ENCODE peak calls at places on chromosomes 6 and 20, in seven cellular contexts. One of them, this sample, is unnamed.

GRCh38 chr20:58891076-58891685 is 38.7 kb downstream of the GNAS start:
- DNase-seq in GM13976: peak
- DNase-seq in GM06990: peak
- DNase-seq in left lung: peak
- DNase-seq in WTC11: peak
- DNase-seq in lung: peak
- DNase-seq in NB4: peak
- DNase-seq in this sample: peak

GRCh38 chr6:3208775-3209113 is 18.7 kb downstream of the TUBB2B start:
- DNase-seq in left lung: no peak
- DNase-seq in lung: no peak
- DNase-seq in NB4: no peak
- DNase-seq in GM13976: no peak
- DNase-seq in GM06990: no peak
- DNase-seq in WTC11: no peak
- DNase-seq in this sample: no peak

GRCh38 chr20:4973330-4974097 is 27.8 kb downstream of the SLC23A2 start:
- DNase-seq in NB4: peak
- DNase-seq in lung: peak
- DNase-seq in left lung: no peak
- DNase-seq in GM06990: peak
- DNase-seq in WTC11: no peak
- DNase-seq in GM13976: peak
- DNase-seq in this sample: no peak

GRCh38 chr20:14599613-14600012 is 262.2 kb upstream of the FLRT3 start:
- DNase-seq in NB4: no peak
- DNase-seq in lung: no peak
- DNase-seq in WTC11: no peak
- DNase-seq in GM13976: no peak
- DNase-seq in GM06990: no peak
- DNase-seq in left lung: no peak
- DNase-seq in this sample: no peak

GRCh38 chr6:148855744-148856143 is 108.9 kb downstream of the UST start:
- DNase-seq in GM06990: no peak
- DNase-seq in lung: no peak
- DNase-seq in WTC11: no peak
- DNase-seq in GM13976: no peak
- DNase-seq in NB4: no peak
- DNase-seq in left lung: no peak
- DNase-seq in this sample: no peak

GRCh38 chr6:36387440-36388303 is at the start of gene ETV7:
- DNase-seq in GM06990: peak
- DNase-seq in left lung: peak
- DNase-seq in lung: peak
- DNase-seq in NB4: peak
- DNase-seq in GM13976: peak
- DNase-seq in WTC11: peak
- DNase-seq in this sample: no peak

GRCh38 chr20:59145926-59146800 is 17.5 kb upstream of the ZNF831 start:
- DNase-seq in GM06990: no peak
- DNase-seq in NB4: no peak
- DNase-seq in WTC11: no peak
- DNase-seq in left lung: no peak
- DNase-seq in lung: no peak
- DNase-seq in GM13976: peak
- DNase-seq in this sample: no peak

GRCh38 chr6:2715737-2716136 is 35.0 kb downstream of the MYLK4 start:
- DNase-seq in NB4: no peak
- DNase-seq in GM06990: no peak
- DNase-seq in GM13976: no peak
- DNase-seq in WTC11: no peak
- DNase-seq in left lung: no peak
- DNase-seq in lung: no peak
- DNase-seq in this sample: no peak

GRCh38 chr6:40999498-41000070 is 39.4 kb downstream of the UNC5CL start:
- DNase-seq in GM13976: peak
- DNase-seq in GM06990: no peak
- DNase-seq in WTC11: peak
- DNase-seq in NB4: peak
- DNase-seq in left lung: peak
- DNase-seq in lung: peak
- DNase-seq in this sample: peak

GRCh38 chr6:41707565-41708200 is 27.7 kb downstream of the TFEB start:
- DNase-seq in GM13976: no peak
- DNase-seq in lung: no peak
- DNase-seq in left lung: peak
- DNase-seq in GM06990: peak
- DNase-seq in NB4: peak
- DNase-seq in WTC11: no peak
- DNase-seq in this sample: no peak

GRCh38 chr6:151379933-151380847 is 11.2 kb downstream of the ZBTB2 start:
- DNase-seq in GM13976: peak
- DNase-seq in NB4: no peak
- DNase-seq in WTC11: no peak
- DNase-seq in GM06990: peak
- DNase-seq in lung: no peak
- DNase-seq in left lung: no peak
- DNase-seq in this sample: no peak

GRCh38 chr20:19968488-19969073 is 48.6 kb upstream of the NAA20 start:
- DNase-seq in GM06990: no peak
- DNase-seq in lung: no peak
- DNase-seq in NB4: no peak
- DNase-seq in WTC11: no peak
- DNase-seq in left lung: no peak
- DNase-seq in GM13976: no peak
- DNase-seq in this sample: no peak

GRCh38 chr20:19964289-19965263 is 52.6 kb upstream of the NAA20 start:
- DNase-seq in GM06990: no peak
- DNase-seq in GM13976: no peak
- DNase-seq in left lung: no peak
- DNase-seq in NB4: peak
- DNase-seq in lung: peak
- DNase-seq in WTC11: no peak
- DNase-seq in this sample: no peak

GRCh38 chr20:19967441-19967840 is 49.7 kb upstream of the NAA20 start:
- DNase-seq in WTC11: no peak
- DNase-seq in lung: no peak
- DNase-seq in GM06990: no peak
- DNase-seq in left lung: no peak
- DNase-seq in GM13976: no peak
- DNase-seq in NB4: no peak
- DNase-seq in this sample: no peak

GRCh38 chr20:19969106-19969505 is 48.1 kb upstream of the NAA20 start:
- DNase-seq in GM13976: no peak
- DNase-seq in left lung: no peak
- DNase-seq in WTC11: no peak
- DNase-seq in lung: no peak
- DNase-seq in GM06990: no peak
- DNase-seq in NB4: no peak
- DNase-seq in this sample: no peak

DNA sequence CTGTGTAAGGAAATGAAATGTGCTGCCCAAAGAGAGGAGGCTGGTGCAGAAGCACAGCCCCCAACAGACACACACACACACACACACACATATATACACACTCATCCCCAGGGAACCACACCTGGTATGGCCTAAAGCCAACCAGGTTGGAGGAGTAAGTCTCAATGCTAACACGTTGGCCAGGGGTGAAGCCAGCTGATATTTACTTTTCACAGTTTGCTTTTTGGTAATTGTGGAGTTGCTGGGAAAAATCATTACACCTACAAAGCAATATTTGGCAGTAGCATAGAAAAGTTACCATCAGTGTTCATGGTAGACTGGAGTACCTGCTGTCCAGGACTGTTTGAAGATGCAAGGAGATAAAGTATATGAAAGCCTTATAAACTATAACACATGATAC is 50.3 kb upstream of the NAA20 start:
- DNase-seq in NB4: no peak
- DNase-seq in GM13976: no peak
- DNase-seq in WTC11: no peak
- DNase-seq in left lung: no peak
- DNase-seq in GM06990: no peak
- DNase-seq in lung: no peak
- DNase-seq in this sample: no peak
- TF ChIP-seq CTCF in NB4: no peak
- TF ChIP-seq CTCF in GM13976: no peak
- TF ChIP-seq CTCF in WTC11: no peak
- TF ChIP-seq CTCF in left lung: no peak
- TF ChIP-seq CTCF in GM06990: no peak
- TF ChIP-seq CTCF in lung: no peak
- TF ChIP-seq CTCF in this sample: no peak

DNA sequence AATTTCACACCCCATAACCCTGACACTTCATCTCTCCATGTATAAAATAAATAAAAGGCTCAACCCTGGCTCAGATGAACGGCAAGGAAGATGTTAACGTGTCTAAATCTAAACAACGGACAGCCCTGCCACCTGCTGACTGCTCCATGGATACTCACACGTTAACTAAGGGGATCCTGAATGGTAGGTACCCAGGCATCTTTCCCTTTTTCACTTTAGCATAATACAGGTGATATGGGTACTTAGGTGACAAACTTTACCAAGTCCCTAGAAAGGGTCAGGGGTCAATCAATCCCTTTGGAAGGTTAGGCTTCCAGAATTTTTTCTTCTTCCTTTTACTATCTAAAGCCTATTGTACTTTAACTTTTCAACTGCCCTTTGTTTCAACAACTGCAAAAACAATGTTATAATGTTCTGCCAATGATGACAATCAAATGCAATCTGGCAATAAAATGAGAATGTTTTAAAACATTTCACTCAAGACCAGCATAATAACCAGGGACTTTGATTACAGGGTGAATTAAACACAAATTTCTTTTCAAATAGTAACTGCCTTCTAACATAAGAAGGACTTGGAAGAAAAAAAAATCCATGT is 52.4 kb upstream of the IPCEF1 start:
- DNase-seq in GM06990: no peak
- DNase-seq in GM13976: no peak
- DNase-seq in NB4: peak
- DNase-seq in lung: no peak
- DNase-seq in WTC11: no peak
- DNase-seq in left lung: no peak
- DNase-seq in this sample: no peak
- TF ChIP-seq CTCF in GM06990: no peak
- TF ChIP-seq CTCF in GM13976: no peak
- TF ChIP-seq CTCF in NB4: no peak
- TF ChIP-seq CTCF in lung: no peak
- TF ChIP-seq CTCF in WTC11: no peak
- TF ChIP-seq CTCF in left lung: no peak
- TF ChIP-seq CTCF in this sample: peak

DNA sequence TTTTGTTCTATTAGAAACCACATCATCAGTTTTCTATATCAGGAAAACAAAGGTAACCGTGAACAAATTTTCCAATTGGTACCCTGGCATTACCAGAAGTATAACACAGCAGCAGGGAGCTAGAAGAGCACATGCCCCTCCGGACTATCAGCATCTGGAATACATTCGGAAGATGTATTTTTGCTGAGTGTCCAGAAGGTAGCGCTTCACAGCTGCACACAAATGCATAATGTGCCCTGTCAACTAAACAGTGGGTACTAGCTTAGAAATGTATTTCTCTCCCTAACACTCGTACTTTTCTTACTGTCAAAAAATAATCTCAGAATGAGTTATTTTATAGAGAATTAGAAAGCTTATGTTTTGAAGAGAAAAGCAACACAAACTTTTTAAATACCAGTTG is 77.6 kb downstream of the HUS1B start:
- DNase-seq in GM13976: no peak
- DNase-seq in NB4: peak
- DNase-seq in GM06990: no peak
- DNase-seq in lung: no peak
- DNase-seq in left lung: no peak
- DNase-seq in WTC11: no peak
- DNase-seq in this sample: no peak
- TF ChIP-seq CTCF in GM13976: no peak
- TF ChIP-seq CTCF in NB4: peak
- TF ChIP-seq CTCF in GM06990: no peak
- TF ChIP-seq CTCF in lung: no peak
- TF ChIP-seq CTCF in left lung: no peak
- TF ChIP-seq CTCF in WTC11: no peak
- TF ChIP-seq CTCF in this sample: peak

GRCh38 chr20:21702553-21703467 is 2.7 kb upstream of the PAX1 start:
- DNase-seq in GM06990: peak
- DNase-seq in GM13976: peak
- DNase-seq in WTC11: peak
- DNase-seq in left lung: peak
- DNase-seq in lung: peak
- DNase-seq in NB4: peak
- DNase-seq in this sample: peak
- TF ChIP-seq CTCF in GM06990: peak
- TF ChIP-seq CTCF in GM13976: peak
- TF ChIP-seq CTCF in WTC11: peak
- TF ChIP-seq CTCF in left lung: no peak
- TF ChIP-seq CTCF in lung: no peak
- TF ChIP-seq CTCF in NB4: peak
- TF ChIP-seq CTCF in this sample: peak

GRCh38 chr6:44466955-44467354 is 79.4 kb downstream of the CDC5L start:
- DNase-seq in NB4: no peak
- DNase-seq in GM13976: no peak
- DNase-seq in lung: no peak
- DNase-seq in GM06990: no peak
- DNase-seq in left lung: no peak
- DNase-seq in WTC11: no peak
- DNase-seq in this sample: no peak

GRCh38 chr6:44471271-44471981 is 83.9 kb downstream of the CDC5L start:
- DNase-seq in GM06990: no peak
- DNase-seq in left lung: peak
- DNase-seq in NB4: no peak
- DNase-seq in WTC11: no peak
- DNase-seq in GM13976: no peak
- DNase-seq in lung: no peak
- DNase-seq in this sample: no peak

GRCh38 chr6:44470746-44471145 is 83.2 kb downstream of the CDC5L start:
- DNase-seq in GM06990: no peak
- DNase-seq in left lung: no peak
- DNase-seq in NB4: no peak
- DNase-seq in lung: no peak
- DNase-seq in GM13976: no peak
- DNase-seq in WTC11: no peak
- DNase-seq in this sample: no peak

GRCh38 chr6:44470106-44470446 is 82.6 kb downstream of the CDC5L start:
- DNase-seq in GM06990: no peak
- DNase-seq in lung: no peak
- DNase-seq in GM13976: no peak
- DNase-seq in left lung: no peak
- DNase-seq in WTC11: no peak
- DNase-seq in NB4: no peak
- DNase-seq in this sample: no peak

GRCh38 chr6:44468835-44469234 is 81.3 kb downstream of the CDC5L start:
- DNase-seq in GM06990: no peak
- DNase-seq in lung: no peak
- DNase-seq in left lung: no peak
- DNase-seq in WTC11: no peak
- DNase-seq in NB4: no peak
- DNase-seq in GM13976: no peak
- DNase-seq in this sample: no peak
- TF ChIP-seq CTCF in GM06990: no peak
- TF ChIP-seq CTCF in lung: no peak
- TF ChIP-seq CTCF in left lung: no peak
- TF ChIP-seq CTCF in WTC11: no peak
- TF ChIP-seq CTCF in NB4: no peak
- TF ChIP-seq CTCF in GM13976: no peak
- TF ChIP-seq CTCF in this sample: no peak

GRCh38 chr6:116100419-116101297 is at the start of gene NT5DC1:
- DNase-seq in left lung: peak
- DNase-seq in WTC11: peak
- DNase-seq in lung: peak
- DNase-seq in GM13976: peak
- DNase-seq in NB4: peak
- DNase-seq in GM06990: peak
- DNase-seq in this sample: peak
- TF ChIP-seq CTCF in left lung: no peak
- TF ChIP-seq CTCF in WTC11: no peak
- TF ChIP-seq CTCF in lung: no peak
- TF ChIP-seq CTCF in GM13976: peak
- TF ChIP-seq CTCF in NB4: no peak
- TF ChIP-seq CTCF in GM06990: peak
- TF ChIP-seq CTCF in this sample: peak

This sample was measured in neural crest cell.